ENCODE peak calls at places on chromosomes 12 and 14, in five cellular contexts. Q is IMR-90, F is spleen, X is fibroblast of pulmonary artery, E is left ventricle myocardium inferior. J is an unnamed sample.

GRCh38 chr12:93938921-93939320 is 209.5 kb upstream of the PLXNC1 start:
- DNase-seq in Q (no peak), F (no peak), X (no peak), E (no peak), J (peak; percentile 34)

GRCh38 chr12:5318874-5319273 is 113.0 kb upstream of the NTF3 start:
- DNase-seq in Q (peak; percentile 87), F (no peak), X (peak; percentile 1), E (no peak), J (peak; percentile 46)

GRCh38 chr14:68047910-68048309 is 228.3 kb downstream of the RAD51B start:
- DNase-seq in Q (peak; percentile 77), F (no peak), X (peak; percentile 17), E (no peak), J (no peak)

GRCh38 chr14:84108746-84109457 is 1421.0 kb upstream of the FLRT2 start:
- DNase-seq in Q (no peak), F (no peak), X (peak; percentile 27), E (no peak), J (no peak)

GRCh38 chr14:105021656-105022275 is 883 bp upstream of the CDCA4 start:
- DNase-seq in Q (peak; percentile 44), F (peak; percentile 88), X (peak; percentile 37), E (no peak), J (peak; percentile 62)

GRCh38 chr14:104467236-104467635 is 112.3 kb upstream of the C14orf180 start:
- DNase-seq in Q (no peak), F (no peak), X (no peak), E (no peak), J (no peak)

GRCh38 chr12:54560374-54560858 is 11.0 kb downstream of the PDE1B start:
- DNase-seq in Q (peak; percentile 36), F (peak; percentile 97), X (peak; percentile 72), E (peak; percentile 90), J (peak; percentile 65)

GRCh38 chr12:47885566-47885965 is 19.2 kb downstream of the VDR start:
- DNase-seq in Q (no peak), F (no peak), X (no peak), E (no peak), J (no peak)

GRCh38 chr12:70372881-70373280 is 6.8 kb downstream of the KCNMB4 start:
- DNase-seq in Q (no peak), F (no peak), X (no peak), E (no peak), J (no peak)

GRCh38 chr14:63011609-63012008 is 33.6 kb downstream of the KCNH5 start:
- DNase-seq in Q (peak; percentile 6), F (no peak), X (no peak), E (no peak), J (no peak)

GRCh38 chr14:61145903-61146411 is 135.2 kb downstream of the TMEM30B start:
- DNase-seq in Q (peak; percentile 82), F (no peak), X (peak; percentile 58), E (no peak), J (peak; percentile 87)

GRCh38 chr14:86604546-86604945 is 1074.6 kb downstream of the FLRT2 start:
- DNase-seq in Q (peak; percentile 61), F (no peak), X (no peak), E (no peak), J (no peak)

GRCh38 chr12:4172999-4173398 is 100.6 kb upstream of the CCND2 start:
- DNase-seq in Q (peak; percentile 26), F (no peak), X (no peak), E (no peak), J (peak; percentile 54)

GRCh38 chr14:74491952-74492351 is 1.2 kb downstream of the NPC2 start:
- DNase-seq in Q (peak; percentile 40), F (no peak), X (peak; percentile 45), E (no peak), J (peak; percentile 75)

GRCh38 chr12:55974308-55974724 is 438 bp downstream of the RAB5B start:
- DNase-seq in Q (peak; percentile 45), F (no peak), X (peak; percentile 50), E (no peak), J (peak; percentile 29)

GRCh38 chr14:61121293-61121897 is 140.3 kb downstream of the SLC38A6 start:
- DNase-seq in Q (no peak), F (no peak), X (peak; percentile 49), E (no peak), J (peak; percentile 39)

GRCh38 chr12:28242129-28242887 is 52.1 kb downstream of the CCDC91 start:
- DNase-seq in Q (no peak), F (no peak), X (no peak), E (no peak), J (no peak)

GRCh38 chr12:104578453-104578852 is 121.7 kb downstream of the CHST11 start:
- DNase-seq in Q (peak; percentile 84), F (no peak), X (peak; percentile 55), E (no peak), J (peak; percentile 60)

GRCh38 chr12:79155703-79156102 is 291.1 kb downstream of the SYT1 start:
- DNase-seq in Q (peak; percentile 63), F (no peak), X (peak; percentile 86), E (no peak), J (peak; percentile 29)

GRCh38 chr12:26205298-26205697 is 9.9 kb downstream of the SSPN start:
- DNase-seq in Q (no peak), F (no peak), X (no peak), E (no peak), J (no peak)

GRCh38 chr12:1630081-1630826 is 1.2 kb downstream of the WNT5B start:
- DNase-seq in Q (no peak), F (peak; percentile 84), X (no peak), E (peak; percentile 63), J (no peak)

GRCh38 chr14:58914271-58914855 is 274.1 kb upstream of the DAAM1 start:
- DNase-seq in Q (no peak), F (no peak), X (no peak), E (no peak), J (no peak)

GRCh38 chr12:124053855-124054254 is 80.8 kb downstream of the ZNF664 start:
- DNase-seq in Q (peak; percentile 48), F (no peak), X (peak; percentile 85), E (peak; percentile 41), J (peak; percentile 66)

GRCh38 chr14:40911161-40911560 is 695.5 kb upstream of the LRFN5 start:
- DNase-seq in Q (no peak), F (no peak), X (no peak), E (no peak), J (no peak)

GRCh38 chr14:99377951-99378350 is 102.7 kb downstream of the SETD3 start:
- DNase-seq in Q (no peak), F (no peak), X (no peak), E (no peak), J (no peak)

GRCh38 chr12:67366530-67367196 is 97.5 kb downstream of the CAND1 start:
- DNase-seq in Q (peak; percentile 66), F (no peak), X (peak; percentile 53), E (no peak), J (peak; percentile 87)

GRCh38 chr12:31035944-31036665 is 37.6 kb upstream of the DDX11 start:
- DNase-seq in Q (peak; percentile 18), F (no peak), X (no peak), E (no peak), J (peak; percentile 18)

GRCh38 chr12:21823581-21823980 is 49.1 kb upstream of the KCNJ8 start:
- DNase-seq in Q (no peak), F (peak; percentile 70), X (no peak), E (peak; percentile 65), J (no peak)

GRCh38 chr14:30443368-30444007 is 115.5 kb upstream of the G2E3 start:
- DNase-seq in Q (peak; percentile 46), F (no peak), X (peak; percentile 67), E (no peak), J (peak; percentile 10)

GRCh38 chr14:65439117-65439516 is 26.6 kb downstream of the FUT8 start:
- DNase-seq in Q (no peak), F (no peak), X (no peak), E (no peak), J (no peak)

GRCh38 chr12:10732554-10732953 is 9.4 kb upstream of the YBX3 start:
- DNase-seq in Q (no peak), F (no peak), X (no peak), E (no peak), J (peak; percentile 22)

GRCh38 chr14:85217412-85217811 is 312.5 kb upstream of the FLRT2 start:
- DNase-seq in Q (peak; percentile 31), F (no peak), X (no peak), E (no peak), J (no peak)

GRCh38 chr12:75984577-75985182 is 46.9 kb downstream of the PHLDA1 start:
- DNase-seq in Q (no peak), F (no peak), X (no peak), E (no peak), J (no peak)
- TF ChIP-seq CTCF in Q (no peak), F (no peak), X (no peak), E (no peak), J (no peak)

GRCh38 chr12:89085421-89085820 is 266.9 kb downstream of the DUSP6 start:
- DNase-seq in Q (no peak), F (no peak), X (peak; percentile 44), E (peak; percentile 37), J (no peak)
- H3K4me3 ChIP-seq in Q (no peak overlapping the region), F (no peak overlapping the region), X (no peak overlapping the region), E (no peak overlapping the region), J (no peak overlapping the region)

GRCh38 chr12:77606348-77606747 is 224.3 kb upstream of the NAV3 start:
- DNase-seq in Q (no peak), F (no peak), X (no peak), E (no peak), J (no peak)

GRCh38 chr12:77608157-77608755 is 222.4 kb upstream of the NAV3 start:
- DNase-seq in Q (no peak), F (no peak), X (no peak), E (no peak), J (no peak)

GRCh38 chr12:77603923-77604322 is 226.8 kb upstream of the NAV3 start:
- DNase-seq in Q (no peak), F (no peak), X (no peak), E (no peak), J (no peak)

DNA sequence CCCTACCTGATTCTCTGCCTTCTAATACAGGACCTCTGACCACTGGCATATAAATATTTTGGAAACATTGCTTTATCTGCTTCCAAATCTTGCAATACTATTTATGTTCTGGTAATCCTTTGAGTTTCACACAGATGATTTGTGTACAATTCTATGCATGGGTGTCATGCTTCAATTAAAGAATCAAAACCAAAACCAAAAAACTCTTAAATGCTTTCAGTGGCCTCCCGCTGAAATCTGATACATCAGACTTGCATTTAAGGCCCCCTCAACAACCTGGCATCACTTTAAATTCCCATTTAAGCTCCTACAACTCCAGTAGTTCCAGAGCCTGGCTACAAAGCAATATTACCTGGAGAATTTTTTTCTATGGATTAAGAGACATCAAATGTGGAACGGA is 221.7 kb upstream of the NAV3 start:
- DNase-seq in Q (no peak), F (no peak), X (no peak), E (no peak), J (no peak)
- TF ChIP-seq CTCF in Q (no peak), F (no peak), X (no peak), E (no peak), J (no peak)

GRCh38 chr14:53952533-53952932 is 4.1 kb downstream of the BMP4 start:
- DNase-seq in Q (no peak), F (no peak), X (no peak), E (no peak), J (no peak)
- H3K4me3 ChIP-seq in Q (peak overlapping the region; percentile 57), F (peak overlapping the region; percentile 47), X (peak overlapping the region; percentile 75), E (peak overlapping the region; percentile 84), J (peak overlapping the region; percentile 71)

GRCh38 chr14:38208825-38209562 is 1.3 kb downstream of the SSTR1 start:
- DNase-seq in Q (peak; percentile 74), F (peak; percentile 73), X (peak; percentile 69), E (peak; percentile 13), J (peak; percentile 87)
- TF ChIP-seq CTCF in Q (peak; percentile 53), F (no peak), X (peak; percentile 26), E (peak; percentile 28), J (peak; percentile 47)

GRCh38 chr12:91562476-91562875 is 379.9 kb upstream of the DCN start:
- DNase-seq in Q (peak; percentile 2), F (no peak), X (no peak), E (no peak), J (peak; percentile 14)
- H3K4me3 ChIP-seq in Q (no peak overlapping the region), F (no peak overlapping the region), X (no peak overlapping the region), E (peak overlapping the region; percentile 5), J (no peak overlapping the region)

J was measured in foreskin fibroblast.